ENCODE peak calls at places on chromosomes 2 and 18, in nine cellular contexts. B is dorsolateral prefrontal cortex, P is nephron progenitor cell, Z is brain microvascular endothelial cell, V is upper lobe of left lung, D is Calu3, A is RWPE2, J is Peyer's patch, H is spleen. K is an unnamed sample.

GRCh38 chr2:228846161-228846560 is 424.9 kb downstream of the PID1 start:
- DNase-seq in J (no peak), Z (no peak), P (no peak), H (no peak), A (no peak), V (no peak), D (no peak), B (no peak), K (no peak)

GRCh38 chr2:241390301-241391206 is 34.5 kb downstream of the FARP2 start:
- DNase-seq in P (no peak), H (no peak), B (no peak), D (no peak), Z (no peak), A (no peak), J (no peak), V (no peak), K (no peak)

GRCh38 chr18:23107718-23108117 is 27.6 kb upstream of the CABLES1 start:
- DNase-seq in P (no peak), H (no peak), D (no peak), B (no peak), Z (peak; percentile 47), V (no peak), A (no peak), J (no peak), K (no peak)

GRCh38 chr18:44696892-44697291 is 16.2 kb downstream of the SETBP1 start:
- DNase-seq in V (no peak), D (peak; percentile 30), A (no peak), Z (no peak), P (no peak), B (peak; percentile 52), J (no peak), H (no peak), K (no peak)

GRCh38 chr18:44411277-44411900 is 269.3 kb upstream of the SETBP1 start:
- DNase-seq in H (no peak), P (no peak), A (no peak), D (no peak), Z (no peak), B (no peak), J (no peak), V (no peak), K (no peak)

GRCh38 chr18:48028716-48029115 is 98.3 kb upstream of the SMAD2 start:
- DNase-seq in J (no peak), A (peak; percentile 64), Z (no peak), P (no peak), V (no peak), B (no peak), H (peak; percentile 59), D (peak; percentile 69), K (no peak)

GRCh38 chr2:66433945-66434678 is 813 bp upstream of the MEIS1 start:
- DNase-seq in P (peak; percentile 74), Z (peak; percentile 38), V (no peak), D (peak; percentile 66), A (no peak), J (no peak), B (peak; percentile 49), H (peak; percentile 69), K (peak; percentile 81)

GRCh38 chr2:210267698-210268097 is 42.5 kb upstream of the ACADL start:
- DNase-seq in J (no peak), D (no peak), Z (no peak), B (no peak), A (no peak), P (no peak), H (no peak), V (no peak), K (no peak)

GRCh38 chr2:216044883-216045499 is 31.6 kb upstream of the MREG start:
- DNase-seq in A (no peak), B (no peak), H (no peak), P (no peak), D (no peak), Z (no peak), V (no peak), J (no peak), K (no peak)

GRCh38 chr2:213150315-213150951 is 979 bp downstream of the IKZF2 start:
- DNase-seq in A (no peak), P (peak; percentile 42), V (peak; percentile 23), B (no peak), H (no peak), Z (no peak), D (peak; percentile 39), J (peak; percentile 18), K (no peak)

GRCh38 chr18:31891566-31891965 is 51.4 kb downstream of the TRAPPC8 start:
- DNase-seq in V (no peak), B (no peak), D (no peak), A (no peak), J (no peak), Z (no peak), P (no peak), H (no peak), K (no peak)

GRCh38 chr18:78526275-78526674 is 453.3 kb upstream of the SALL3 start:
- DNase-seq in Z (no peak), A (no peak), H (no peak), P (no peak), V (no peak), J (no peak), D (no peak), B (no peak), K (no peak)

GRCh38 chr18:78521744-78522143 is 457.9 kb upstream of the SALL3 start:
- DNase-seq in J (no peak), H (no peak), A (no peak), D (no peak), Z (no peak), B (no peak), P (no peak), V (no peak), K (no peak)

GRCh38 chr18:78522507-78522906 is 457.1 kb upstream of the SALL3 start:
- DNase-seq in B (no peak), A (no peak), P (no peak), J (no peak), D (no peak), H (no peak), V (no peak), Z (no peak), K (no peak)

GRCh38 chr18:78525364-78526111 is 454.1 kb upstream of the SALL3 start:
- DNase-seq in H (no peak), P (no peak), B (no peak), Z (peak; percentile 5), A (no peak), J (no peak), V (no peak), D (no peak), K (no peak)

DNA sequence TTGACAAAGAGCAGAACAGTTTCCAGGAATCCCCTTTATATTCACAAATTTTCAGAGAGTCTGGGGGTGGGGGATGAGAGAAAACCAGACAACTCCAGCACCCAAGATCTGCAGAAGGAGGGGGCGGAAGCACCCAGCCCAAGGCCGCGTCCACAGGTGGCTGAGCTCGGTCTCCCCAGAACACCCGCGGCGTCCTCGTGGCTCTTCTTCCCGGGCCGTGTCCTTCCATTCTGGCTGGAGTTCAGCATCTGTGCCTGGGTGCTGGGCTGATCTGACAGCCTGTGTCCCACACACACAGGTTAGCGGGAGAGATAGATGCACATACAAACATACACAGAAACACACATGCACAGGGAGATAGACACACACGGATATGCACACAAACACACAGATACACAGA is 455.8 kb upstream of the SALL3 start:
- DNase-seq in Z (no peak), J (no peak), B (no peak), H (no peak), P (no peak), D (no peak), V (no peak), A (no peak), K (no peak)
- TF ChIP-seq CTCF in Z (no peak), J (no peak), B (no peak), H (no peak), P (no peak), D (no peak), V (no peak), A (no peak), K (no peak)

GRCh38 chr2:188984126-188984525 is 10.0 kb downstream of the COL3A1 start:
- DNase-seq in Z (no peak), J (no peak), V (no peak), H (no peak), P (no peak), A (no peak), D (no peak), B (no peak), K (no peak)

GRCh38 chr2:188979730-188980123 is 5.6 kb downstream of the COL3A1 start:
- DNase-seq in Z (no peak), H (no peak), B (no peak), P (no peak), D (no peak), J (no peak), V (no peak), A (no peak), K (no peak)

GRCh38 chr2:188984680-188985079 is 10.5 kb downstream of the COL3A1 start:
- DNase-seq in H (no peak), B (no peak), J (no peak), A (no peak), Z (peak; percentile 96), V (no peak), D (no peak), P (no peak), K (no peak)

GRCh38 chr2:188986839-188987238 is 12.7 kb downstream of the COL3A1 start:
- DNase-seq in A (no peak), B (no peak), D (no peak), Z (peak; percentile 47), J (no peak), V (no peak), P (no peak), H (no peak), K (no peak)

DNA sequence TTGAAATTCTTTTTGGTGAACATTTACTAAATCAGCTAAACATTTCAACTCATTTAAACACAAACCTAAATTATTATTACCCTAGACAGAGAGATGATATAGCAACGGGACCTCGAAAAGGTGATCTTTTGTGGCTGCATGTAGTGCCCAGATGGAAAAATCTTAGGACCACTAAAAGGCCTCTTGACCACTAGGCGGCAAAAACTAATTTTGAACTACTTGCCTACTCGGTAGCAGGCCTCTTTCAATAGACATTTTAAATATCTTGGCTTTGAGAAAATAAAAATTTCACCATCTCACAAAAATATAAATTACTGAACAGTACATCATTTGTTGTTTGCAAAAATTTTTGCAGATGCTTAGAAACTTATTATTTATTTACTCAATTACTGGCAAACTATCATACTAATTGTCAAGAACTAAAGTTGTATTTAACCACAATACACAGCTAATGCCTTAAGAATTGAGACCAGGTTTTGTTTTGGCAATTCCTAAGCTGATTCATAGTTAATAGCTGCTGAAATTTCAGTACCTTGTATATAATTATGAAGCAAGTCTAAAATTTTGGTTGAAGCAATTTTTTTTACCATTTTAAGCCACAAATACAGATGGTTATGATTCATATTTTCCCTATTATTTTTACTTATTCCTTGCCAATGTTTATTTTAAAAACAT is 9.4 kb downstream of the COL3A1 start:
- DNase-seq in H (no peak), P (no peak), J (no peak), Z (peak; percentile 43), A (no peak), D (no peak), B (no peak), V (no peak), K (no peak)
- TF ChIP-seq CTCF in H (no peak), P (peak; percentile 42), J (peak; percentile 7), Z (peak; percentile 62), A (peak; percentile 42), D (no peak), B (no peak), V (no peak), K (peak; percentile 69)

GRCh38 chr2:65017335-65017734 is 28.1 kb downstream of the SLC1A4 start:
- DNase-seq in Z (no peak), H (no peak), B (peak; percentile 57), V (peak; percentile 25), J (peak; percentile 68), A (no peak), D (no peak), P (no peak), K (no peak)
- TF ChIP-seq CTCF in Z (peak; percentile 42), H (peak; percentile 54), B (no peak), V (no peak), J (peak; percentile 26), A (no peak), D (no peak), P (no peak), K (peak; percentile 30)

GRCh38 chr2:171447675-171448074 is 13.6 kb downstream of the DCAF17 start:
- DNase-seq in D (no peak), H (no peak), J (no peak), B (no peak), V (no peak), A (no peak), P (no peak), Z (no peak), K (no peak)
- TF ChIP-seq CTCF in D (no peak), H (no peak), J (peak; percentile 45), B (no peak), V (no peak), A (peak; percentile 26), P (no peak), Z (no peak), K (peak; percentile 16)